ENCODE peak calls at places on chromosome 6, in eight cellular contexts. W is K562, Q is lower leg skin, U is right lobe of liver, X is testis, V is GM12891, Z is Peyer's patch, L is stomach. G is an unnamed sample.

GRCh38 chr6:6865601-6866000 is 242.2 kb upstream of the RREB1 start:
- DNase-seq in L (no peak), X (no peak), Z (peak; percentile 38), V (no peak), U (no peak), Q (peak; percentile 62), W (no peak), G (peak; percentile 40)

GRCh38 chr6:125747589-125748533 is 1.6 kb upstream of the HEY2 start:
- DNase-seq in V (no peak), Z (peak; percentile 62), X (peak; percentile 47), Q (peak; percentile 89), W (peak; percentile 14), L (peak; percentile 45), U (peak; percentile 66), G (peak; percentile 68)

GRCh38 chr6:21742238-21742660 is 148.7 kb downstream of the SOX4 start:
- DNase-seq in Q (no peak), L (no peak), V (no peak), X (no peak), Z (no peak), U (no peak), W (no peak), G (no peak)

GRCh38 chr6:98835149-98836024 is 1.0 kb downstream of the POU3F2 start:
- DNase-seq in Z (no peak), L (no peak), W (no peak), V (no peak), U (no peak), X (no peak), Q (no peak), G (no peak)

GRCh38 chr6:7917729-7918128 is 7.1 kb upstream of the TXNDC5 start:
- DNase-seq in W (no peak), Z (peak; percentile 41), Q (no peak), U (no peak), L (no peak), V (no peak), X (no peak), G (no peak)

GRCh38 chr6:8131265-8131897 is 29.0 kb upstream of the EEF1E1 start:
- DNase-seq in W (peak; percentile 58), X (peak; percentile 51), V (no peak), U (no peak), Z (peak; percentile 61), Q (no peak), L (peak; percentile 54), G (peak; percentile 37)

GRCh38 chr6:101666256-101666655 is 272.7 kb downstream of the GRIK2 start:
- DNase-seq in Q (no peak), V (no peak), Z (no peak), U (no peak), X (no peak), L (peak; percentile 54), W (no peak), G (no peak)

GRCh38 chr6:47235964-47236760 is 73.5 kb downstream of the TNFRSF21 start:
- DNase-seq in V (no peak), W (no peak), Z (peak; percentile 65), Q (no peak), U (no peak), L (no peak), X (no peak), G (no peak)

GRCh38 chr6:13431861-13432465 is 55.4 kb downstream of the GFOD1 start:
- DNase-seq in Z (no peak), X (no peak), Q (no peak), V (no peak), W (no peak), L (no peak), U (no peak), G (no peak)

GRCh38 chr6:155782739-155783459 is 327.3 kb upstream of the NOX3 start:
- DNase-seq in W (no peak), Q (no peak), Z (no peak), V (no peak), U (no peak), L (no peak), X (no peak), G (no peak)

GRCh38 chr6:32666420-32667300 is at the start of gene HLA-DQB1:
- DNase-seq in X (peak; percentile 32), V (peak; percentile 34), Q (no peak), Z (no peak), U (no peak), L (no peak), W (no peak), G (peak; percentile 10)

GRCh38 chr6:168035098-168035660 is 37.7 kb downstream of the KIF25 start:
- DNase-seq in X (peak; percentile 47), U (peak; percentile 77), V (no peak), L (peak; percentile 45), W (peak; percentile 94), Z (peak; percentile 50), Q (peak; percentile 89), G (peak; percentile 8)

GRCh38 chr6:45742591-45742990 is 273.1 kb downstream of the CLIC5 start:
- DNase-seq in W (no peak), L (no peak), V (no peak), X (no peak), Q (no peak), U (no peak), Z (no peak), G (no peak)

GRCh38 chr6:42783876-42784738 is 2.3 kb downstream of the BICRAL start:
- DNase-seq in Q (no peak), U (no peak), Z (no peak), L (no peak), X (no peak), V (no peak), W (peak; percentile 10), G (peak; percentile 41)

GRCh38 chr6:29753309-29753644 is 30.0 kb downstream of the HLA-F start:
- DNase-seq in W (no peak), L (no peak), Q (peak; percentile 5), Z (no peak), X (no peak), V (no peak), U (no peak), G (no peak)

DNA sequence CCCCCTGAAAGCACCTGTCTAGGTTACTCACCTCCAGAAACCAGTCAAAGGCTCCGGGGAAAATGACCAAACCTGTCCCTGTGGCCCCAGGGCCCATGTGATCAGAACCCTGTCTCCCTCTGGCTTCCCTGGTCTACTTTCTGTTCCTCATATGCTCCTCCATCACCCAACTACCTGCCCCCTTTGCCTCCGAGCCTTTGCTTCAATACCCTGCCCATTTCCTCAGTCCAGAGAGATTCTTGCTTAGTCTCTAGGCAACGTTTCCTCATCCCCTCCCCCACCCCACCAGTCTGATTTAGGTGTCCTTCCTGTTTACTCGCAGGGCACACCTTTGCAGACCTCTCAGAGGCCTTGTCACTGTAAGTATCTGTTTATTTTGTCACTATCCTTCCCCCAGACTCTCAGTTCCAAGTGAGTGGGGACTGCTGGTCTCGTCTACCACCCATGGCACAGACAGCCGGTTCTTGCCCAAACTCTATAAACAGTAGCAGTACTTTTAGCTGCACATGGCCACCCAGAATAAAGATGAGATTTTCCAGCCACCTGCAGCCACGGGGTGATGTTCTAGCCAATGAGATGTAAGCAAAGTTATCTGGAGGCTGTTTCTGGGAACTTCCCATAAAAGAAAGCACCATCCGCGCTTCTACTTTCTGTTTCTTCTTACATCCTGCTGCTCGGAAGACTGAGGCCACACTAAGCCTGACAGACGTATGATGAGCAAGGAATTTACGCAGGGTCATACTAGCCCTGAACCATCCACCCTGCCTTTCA is 13.3 kb downstream of the ELOVL5 start:
- DNase-seq in V (no peak), Q (no peak), L (peak; percentile 40), Z (peak; percentile 95), U (no peak), W (no peak), X (no peak), G (peak; percentile 24)
- TF ChIP-seq POLR2A in V (no peak), Q (no peak), L (no peak), Z (no peak), U (no peak), W (no peak), X (no peak), G (peak; percentile 10)

DNA sequence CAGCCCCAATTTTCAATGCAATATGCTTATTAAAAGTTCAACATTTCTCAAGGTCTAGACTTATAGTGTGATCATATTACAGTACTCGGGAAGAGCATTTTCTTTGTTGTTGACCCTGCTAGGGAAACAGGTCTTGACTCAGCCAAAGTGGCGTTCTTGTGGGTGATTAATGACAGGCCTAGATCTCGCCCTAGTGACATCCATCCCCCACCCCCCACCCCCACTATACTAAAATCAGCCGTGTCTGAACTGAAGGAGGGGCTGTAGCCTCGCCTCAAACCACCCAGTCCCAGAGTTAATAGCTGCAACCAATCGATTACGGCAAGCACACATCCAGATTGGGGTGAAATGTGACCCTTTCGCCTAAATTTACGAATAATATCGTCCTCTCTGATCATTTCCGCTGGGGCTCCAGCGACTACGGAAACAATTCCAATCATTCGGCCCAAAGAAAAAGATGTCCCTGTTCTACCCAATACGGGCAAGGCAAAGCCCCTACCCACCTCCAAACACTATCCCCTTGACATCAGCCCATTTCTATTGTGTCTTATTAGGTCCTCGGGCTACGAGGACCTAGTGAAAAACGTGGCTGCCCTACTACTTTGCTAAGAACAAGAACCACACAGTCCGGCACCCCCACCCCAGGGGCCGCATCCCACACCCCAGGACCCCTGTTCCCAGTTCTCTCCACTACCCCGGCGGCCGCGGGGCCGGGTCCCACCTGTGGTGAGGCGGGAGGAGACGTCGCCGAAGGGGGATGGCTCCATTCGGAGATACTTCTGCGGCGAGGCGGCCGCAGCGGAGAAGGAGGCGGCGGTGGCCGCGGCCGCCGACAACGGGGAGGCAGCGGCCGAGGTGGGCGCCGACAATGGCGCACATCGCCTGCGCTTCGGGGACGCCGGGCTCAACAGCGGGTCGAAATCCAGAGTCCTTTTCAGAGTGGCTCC is 1.0 kb downstream of the AKIRIN2 start:
- DNase-seq in V (no peak), Q (peak; percentile 90), U (peak; percentile 53), X (peak; percentile 56), W (peak; percentile 72), Z (peak; percentile 65), L (no peak), G (peak; percentile 86)
- TF ChIP-seq POLR2A in V (no peak), Q (no peak), U (peak; percentile 40), X (no peak), W (no peak), Z (no peak), L (no peak), G (peak; percentile 44)

DNA sequence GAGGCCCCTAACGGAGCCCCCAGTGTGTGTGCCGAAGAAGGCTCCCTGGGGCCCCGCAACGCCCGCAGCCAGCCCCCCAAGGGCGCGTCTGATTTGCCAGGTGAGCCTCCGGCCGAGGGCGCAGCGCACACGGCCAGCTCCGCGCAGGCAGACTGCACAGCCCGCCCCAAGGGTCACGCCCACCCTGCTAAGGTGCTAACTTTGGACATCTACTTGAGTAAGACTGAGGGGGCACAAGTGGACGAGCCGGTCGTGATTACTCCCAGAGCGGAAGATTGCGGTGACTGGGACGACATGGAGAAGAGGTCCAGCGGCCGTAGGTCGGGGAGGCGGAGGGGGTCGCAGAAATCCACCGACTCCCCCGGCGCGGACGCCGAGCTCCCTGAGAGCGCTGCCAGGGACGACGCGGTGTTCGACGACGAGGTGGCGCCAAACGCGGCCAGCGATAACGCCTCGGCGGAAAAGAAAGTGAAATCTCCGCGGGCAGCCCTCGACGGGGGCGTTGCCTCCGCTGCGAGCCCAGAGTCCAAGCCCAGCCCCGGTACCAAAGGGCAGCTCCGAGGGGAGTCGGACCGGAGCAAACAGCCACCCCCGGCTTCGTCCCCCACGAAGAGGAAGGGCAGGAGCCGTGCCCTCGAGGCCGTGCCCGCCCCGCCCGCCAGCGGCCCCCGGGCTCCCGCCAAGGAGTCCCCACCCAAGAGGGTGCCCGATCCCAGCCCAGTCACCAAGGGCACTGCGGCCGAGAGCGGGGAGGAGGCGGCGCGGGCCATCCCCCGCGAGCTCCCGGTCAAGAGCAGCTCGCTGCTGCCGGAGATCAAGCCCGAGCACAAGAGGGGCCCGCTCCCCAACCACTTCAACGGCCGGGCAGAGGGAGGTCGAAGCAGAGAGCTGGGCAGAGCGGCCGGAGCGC is 117.0 kb downstream of the RTN4IP1 start:
- DNase-seq in L (peak; percentile 84), V (peak; percentile 56), W (peak; percentile 13), Q (peak; percentile 94), Z (peak; percentile 95), U (peak; percentile 91), X (peak; percentile 26), G (peak; percentile 77)
- TF ChIP-seq POLR2A in L (no peak), V (no peak), W (no peak), Q (no peak), Z (peak; percentile 84), U (peak; percentile 71), X (no peak), G (no peak)

GRCh38 chr6:166660157-166660686 is 33.2 kb upstream of the RPS6KA2 start:
- DNase-seq in U (no peak), Z (no peak), X (no peak), W (no peak), Q (no peak), V (no peak), L (no peak), G (no peak)
- TF ChIP-seq POLR2A in U (no peak), Z (no peak), X (no peak), W (no peak), Q (no peak), V (no peak), L (no peak), G (no peak)

G was measured in erythroblast.